ENCODE peak calls at places on chromosomes 13 and 19, in seven cellular contexts. W, U, E, Z, B, P and X are unnamed samples.

GRCh38 chr19:35392742-35393350 is 22.0 kb downstream of the GPR42 start:
- DNase-seq in W (no peak), Z (no peak), U (no peak), E (no peak), B (no peak), P (peak; percentile 19), X (no peak)

GRCh38 chr19:12495002-12495802 is 10.6 kb upstream of the ZNF709 start:
- DNase-seq in P (peak; percentile 97), U (peak; percentile 98), E (peak; percentile 96), W (peak; percentile 79), Z (peak; percentile 83), B (peak; percentile 86), X (peak; percentile 94)

GRCh38 chr13:99012539-99012938 is 34.7 kb upstream of the DOCK9 start:
- DNase-seq in Z (no peak), B (no peak), W (no peak), P (no peak), E (no peak), U (no peak), X (no peak)

GRCh38 chr19:4703671-4704316 is 19.8 kb downstream of the DPP9 start:
- DNase-seq in U (no peak), B (no peak), P (no peak), W (no peak), E (no peak), Z (no peak), X (no peak)

GRCh38 chr13:50037788-50038187 is 22.5 kb downstream of the KCNRG start:
- DNase-seq in Z (no peak), E (no peak), U (no peak), B (no peak), W (no peak), P (no peak), X (no peak)

GRCh38 chr13:42538996-42539395 is 35.0 kb upstream of the TNFSF11 start:
- DNase-seq in B (no peak), Z (no peak), P (no peak), E (no peak), W (no peak), U (no peak), X (no peak)

GRCh38 chr13:30334663-30335386 is 27.5 kb upstream of the KATNAL1 start:
- DNase-seq in U (peak; percentile 52), B (peak; percentile 48), P (peak; percentile 73), W (peak; percentile 4), E (peak; percentile 60), Z (no peak), X (peak; percentile 37)

GRCh38 chr19:5166262-5166661 is 174.3 kb downstream of the PTPRS start:
- DNase-seq in W (peak; percentile 75), U (no peak), E (no peak), Z (no peak), B (no peak), P (no peak), X (no peak)

GRCh38 chr19:3649888-3650287 is 23.3 kb upstream of the CACTIN start:
- DNase-seq in W (no peak), U (no peak), B (no peak), P (no peak), Z (no peak), E (no peak), X (no peak)

GRCh38 chr19:14118165-14119051 is 846 bp upstream of the PRKACA start:
- DNase-seq in Z (peak; percentile 35), U (peak; percentile 51), E (no peak), W (peak; percentile 75), P (no peak), B (peak; percentile 23), X (peak; percentile 68)

GRCh38 chr19:35909684-35910035 is 1.6 kb upstream of the TYROBP start:
- DNase-seq in U (no peak), E (no peak), Z (no peak), W (no peak), B (no peak), P (no peak), X (no peak)

GRCh38 chr13:73703606-73704005 is 430.6 kb downstream of the KLF12 start:
- DNase-seq in Z (no peak), W (no peak), E (no peak), B (no peak), U (no peak), P (no peak), X (no peak)

GRCh38 chr13:109715902-109716301 is 70.5 kb downstream of the IRS2 start:
- DNase-seq in Z (no peak), W (peak; percentile 5), U (no peak), E (no peak), P (no peak), B (no peak), X (no peak)

GRCh38 chr13:42275098-42275471 is 3.1 kb downstream of the AKAP11 start:
- DNase-seq in P (no peak), Z (no peak), W (no peak), E (peak; percentile 80), B (peak; percentile 4), U (peak; percentile 5), X (no peak)

GRCh38 chr13:44815507-44816074 is 173.7 kb downstream of the NUFIP1 start:
- DNase-seq in W (peak; percentile 98), B (no peak), P (peak; percentile 67), U (peak; percentile 40), Z (no peak), E (no peak), X (no peak)

GRCh38 chr13:41053384-41053826 is 7.9 kb upstream of the WBP4 start:
- DNase-seq in P (no peak), B (no peak), Z (no peak), E (peak; percentile 71), W (peak; percentile 49), U (no peak), X (no peak)

GRCh38 chr13:98457053-98457452 is 119.9 kb downstream of the STK24 start:
- DNase-seq in U (no peak), Z (no peak), B (no peak), P (no peak), W (no peak), E (no peak), X (no peak)

GRCh38 chr13:34935841-34936240 is 6.2 kb upstream of the NBEA start:
- DNase-seq in Z (no peak), W (no peak), E (no peak), B (no peak), U (no peak), P (no peak), X (no peak)

GRCh38 chr13:80339841-80340642 is 884 bp downstream of the SPRY2 start:
- DNase-seq in E (no peak), B (no peak), P (peak; percentile 71), W (peak; percentile 42), U (peak; percentile 86), Z (no peak), X (no peak)

GRCh38 chr19:10424011-10424637 is 3.8 kb downstream of the PDE4A start:
- DNase-seq in P (peak; percentile 96), Z (peak; percentile 52), U (peak; percentile 69), E (peak; percentile 74), B (peak; percentile 61), W (peak; percentile 68), X (peak; percentile 67)

GRCh38 chr13:101572456-101572855 is 120.0 kb downstream of the ITGBL1 start:
- DNase-seq in U (no peak), Z (no peak), P (no peak), B (no peak), W (peak; percentile 19), E (no peak), X (no peak)

GRCh38 chr13:110006304-110006703 is 219.9 kb upstream of the IRS2 start:
- DNase-seq in W (peak; percentile 32), Z (no peak), U (no peak), E (no peak), P (no peak), B (no peak), X (no peak)

GRCh38 chr13:112105884-112106283 is 38.9 kb downstream of the SOX1 start:
- DNase-seq in Z (no peak), U (no peak), P (peak; percentile 80), E (no peak), W (no peak), B (no peak), X (no peak)

GRCh38 chr19:13859361-13859880 is 17.5 kb upstream of the NANOS3 start:
- DNase-seq in W (peak; percentile 58), Z (no peak), E (no peak), P (no peak), B (no peak), U (no peak), X (no peak)

GRCh38 chr19:51660975-51661600 is 14.5 kb upstream of the SIGLEC14 start:
- DNase-seq in U (peak; percentile 68), Z (peak; percentile 34), E (peak; percentile 76), B (no peak), W (peak; percentile 72), P (peak; percentile 93), X (no peak)

GRCh38 chr19:47510516-47511127 is 4.2 kb downstream of the NAPA start:
- DNase-seq in U (no peak), P (no peak), W (no peak), B (no peak), E (peak; percentile 45), Z (no peak), X (no peak)
- H3K4me1 ChIP-seq in U (peaks cover 2% of the 10 kb centered on the region), P (no peaks in the 10 kb centered on the region), W (peaks cover 18% of the 10 kb centered on the region), B (peaks cover 47% of the 10 kb centered on the region), E (peaks cover 31% of the 10 kb centered on the region), Z (peaks cover 26% of the 10 kb centered on the region), X (peaks cover 45% of the 10 kb centered on the region)

GRCh38 chr13:97429681-97430081 is 4.3 kb upstream of the RAP2A start:
- DNase-seq in W (peak; percentile 50), E (no peak), U (no peak), P (no peak), B (no peak), Z (no peak), X (no peak)

GRCh38 chr13:97431365-97431764 is 2.6 kb upstream of the RAP2A start:
- DNase-seq in U (no peak), B (no peak), P (no peak), E (no peak), W (no peak), Z (no peak), X (no peak)

GRCh38 chr13:97432232-97432916 is 1.6 kb upstream of the RAP2A start:
- DNase-seq in E (peak; percentile 4), P (no peak), Z (no peak), W (no peak), U (peak; percentile 9), B (no peak), X (no peak)

GRCh38 chr13:97432917-97433726 is 847 bp upstream of the RAP2A start:
- DNase-seq in P (peak; percentile 100), B (peak; percentile 99), E (peak; percentile 95), U (peak; percentile 100), W (peak; percentile 100), Z (peak; percentile 97), X (peak; percentile 99)

GRCh38 chr13:97430296-97430695 is 3.7 kb upstream of the RAP2A start:
- DNase-seq in B (no peak), E (no peak), P (no peak), U (no peak), W (no peak), Z (no peak), X (no peak)
- H3K4me3 ChIP-seq in B (no peak overlapping the region), E (no peak overlapping the region), P (no peak overlapping the region), U (no peak overlapping the region), W (no peak overlapping the region), Z (no peak overlapping the region), X (no peak overlapping the region)

GRCh38 chr13:32037471-32037870 is 5.9 kb downstream of the FRY start:
- DNase-seq in W (no peak), U (no peak), Z (no peak), B (no peak), P (no peak), E (no peak), X (no peak)
- H3K27ac ChIP-seq in W (no peak overlapping the region), U (no peak overlapping the region), Z (no peak overlapping the region), B (no peak overlapping the region), P (no peak overlapping the region), E (no peak overlapping the region), X (no peak overlapping the region)

DNA sequence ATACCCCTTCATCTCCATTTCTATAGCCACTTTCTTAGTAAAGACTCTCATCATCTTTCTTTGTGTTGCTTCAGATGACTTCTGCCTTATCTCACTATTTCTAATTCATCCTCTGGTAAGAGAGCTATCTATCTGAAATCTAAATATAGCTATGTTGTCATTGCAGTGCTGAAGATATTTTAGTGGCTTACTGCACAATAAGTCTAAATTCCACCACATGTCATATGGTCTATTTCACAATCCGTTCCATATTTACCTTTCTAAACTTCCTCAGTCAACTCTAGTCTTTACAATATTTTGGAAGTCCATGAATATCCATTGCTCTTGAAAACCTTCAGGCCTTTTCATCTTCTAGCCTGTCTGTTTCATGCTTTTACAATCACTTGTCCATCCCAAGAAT is 465.1 kb upstream of the SLC10A2 start:
- DNase-seq in P (no peak), B (no peak), U (peak; percentile 13), E (no peak), Z (no peak), W (no peak), X (no peak)
- H3K4me1 ChIP-seq in P (no peaks in the 10 kb centered on the region), B (no peaks in the 10 kb centered on the region), U (no peaks in the 10 kb centered on the region), E (no peaks in the 10 kb centered on the region), Z (no peaks in the 10 kb centered on the region), W (no peaks in the 10 kb centered on the region), X (no peaks in the 10 kb centered on the region)